ENCODE peak calls at places on chromosomes 2 and 18, in seven cellular contexts. One of them, this sample, is unnamed.

GRCh38 chr2:238513346-238513745 is 86.6 kb downstream of the ASB1 start:
- DNase-seq in IMR-90: peak
- DNase-seq in neuronal stem cell: peak
- DNase-seq in H9: peak
- DNase-seq in trophoblast cell: peak
- DNase-seq in mesenchymal stem cell: peak
- DNase-seq in H1: no peak
- DNase-seq in this sample: peak

GRCh38 chr2:36770542-36771287 is 74.2 kb downstream of the VIT start:
- DNase-seq in IMR-90: peak
- DNase-seq in neuronal stem cell: peak
- DNase-seq in H9: peak
- DNase-seq in trophoblast cell: peak
- DNase-seq in mesenchymal stem cell: peak
- DNase-seq in H1: peak
- DNase-seq in this sample: peak

GRCh38 chr2:3200420-3200939 is 177.1 kb downstream of the EIPR1 start:
- DNase-seq in IMR-90: no peak
- DNase-seq in neuronal stem cell: no peak
- DNase-seq in H9: no peak
- DNase-seq in trophoblast cell: no peak
- DNase-seq in mesenchymal stem cell: no peak
- DNase-seq in H1: no peak
- DNase-seq in this sample: no peak

GRCh38 chr2:201969938-201970785 is 63.5 kb upstream of the FZD7 start:
- DNase-seq in IMR-90: peak
- DNase-seq in neuronal stem cell: no peak
- DNase-seq in H9: no peak
- DNase-seq in trophoblast cell: peak
- DNase-seq in mesenchymal stem cell: peak
- DNase-seq in H1: no peak
- DNase-seq in this sample: peak

GRCh38 chr18:63829886-63830285 is 54.7 kb downstream of the SERPINB7 start:
- DNase-seq in IMR-90: peak
- DNase-seq in neuronal stem cell: no peak
- DNase-seq in H9: no peak
- DNase-seq in trophoblast cell: no peak
- DNase-seq in mesenchymal stem cell: no peak
- DNase-seq in H1: no peak
- DNase-seq in this sample: no peak

GRCh38 chr2:102708847-102709559 is 52.8 kb upstream of the TMEM182 start:
- DNase-seq in IMR-90: peak
- DNase-seq in neuronal stem cell: no peak
- DNase-seq in H9: no peak
- DNase-seq in trophoblast cell: peak
- DNase-seq in mesenchymal stem cell: peak
- DNase-seq in H1: no peak
- DNase-seq in this sample: peak

GRCh38 chr2:183244300-183244849 is 120.1 kb downstream of the NUP35 start:
- DNase-seq in IMR-90: no peak
- DNase-seq in neuronal stem cell: no peak
- DNase-seq in H9: peak
- DNase-seq in trophoblast cell: no peak
- DNase-seq in mesenchymal stem cell: no peak
- DNase-seq in H1: no peak
- DNase-seq in this sample: peak

GRCh38 chr18:26536664-26537063 is 11.7 kb downstream of the KCTD1 start:
- DNase-seq in IMR-90: no peak
- DNase-seq in neuronal stem cell: no peak
- DNase-seq in H9: no peak
- DNase-seq in trophoblast cell: no peak
- DNase-seq in mesenchymal stem cell: no peak
- DNase-seq in H1: no peak
- DNase-seq in this sample: no peak

GRCh38 chr18:59917422-59917821 is 17.6 kb downstream of the PMAIP1 start:
- DNase-seq in IMR-90: peak
- DNase-seq in neuronal stem cell: no peak
- DNase-seq in H9: no peak
- DNase-seq in trophoblast cell: peak
- DNase-seq in mesenchymal stem cell: peak
- DNase-seq in H1: no peak
- DNase-seq in this sample: no peak

GRCh38 chr2:132489150-132489549 is 72.5 kb downstream of the GPR39 start:
- DNase-seq in IMR-90: peak
- DNase-seq in neuronal stem cell: peak
- DNase-seq in H9: peak
- DNase-seq in trophoblast cell: no peak
- DNase-seq in mesenchymal stem cell: peak
- DNase-seq in H1: peak
- DNase-seq in this sample: peak

GRCh38 chr2:46158661-46159060 is 138.5 kb upstream of the EPAS1 start:
- DNase-seq in IMR-90: no peak
- DNase-seq in neuronal stem cell: no peak
- DNase-seq in H9: no peak
- DNase-seq in trophoblast cell: no peak
- DNase-seq in mesenchymal stem cell: no peak
- DNase-seq in H1: no peak
- DNase-seq in this sample: no peak

GRCh38 chr18:34153711-34154110 is 71.0 kb downstream of the NOL4 start:
- DNase-seq in IMR-90: peak
- DNase-seq in neuronal stem cell: no peak
- DNase-seq in H9: no peak
- DNase-seq in trophoblast cell: no peak
- DNase-seq in mesenchymal stem cell: peak
- DNase-seq in H1: no peak
- DNase-seq in this sample: no peak

GRCh38 chr2:165214093-165214492 is 10.2 kb upstream of the SCN3A start:
- DNase-seq in IMR-90: no peak
- DNase-seq in neuronal stem cell: no peak
- DNase-seq in H9: no peak
- DNase-seq in trophoblast cell: no peak
- DNase-seq in mesenchymal stem cell: no peak
- DNase-seq in H1: no peak
- DNase-seq in this sample: no peak

GRCh38 chr2:234669001-234669400 is 172.1 kb upstream of the ARL4C start:
- DNase-seq in IMR-90: no peak
- DNase-seq in neuronal stem cell: no peak
- DNase-seq in H9: no peak
- DNase-seq in trophoblast cell: no peak
- DNase-seq in mesenchymal stem cell: no peak
- DNase-seq in H1: no peak
- DNase-seq in this sample: no peak

GRCh38 chr2:233690444-233690843 is 2.2 kb upstream of the UGT1A6 start:
- DNase-seq in IMR-90: peak
- DNase-seq in neuronal stem cell: no peak
- DNase-seq in H9: no peak
- DNase-seq in trophoblast cell: peak
- DNase-seq in mesenchymal stem cell: no peak
- DNase-seq in H1: no peak
- DNase-seq in this sample: no peak

GRCh38 chr2:44495544-44495943 is 133.8 kb downstream of the CAMKMT start:
- DNase-seq in IMR-90: no peak
- DNase-seq in neuronal stem cell: no peak
- DNase-seq in H9: no peak
- DNase-seq in trophoblast cell: no peak
- DNase-seq in mesenchymal stem cell: no peak
- DNase-seq in H1: no peak
- DNase-seq in this sample: no peak

GRCh38 chr18:77906103-77906502 is 656.5 kb downstream of the GALR1 start:
- DNase-seq in IMR-90: no peak
- DNase-seq in neuronal stem cell: no peak
- DNase-seq in H9: no peak
- DNase-seq in trophoblast cell: no peak
- DNase-seq in mesenchymal stem cell: no peak
- DNase-seq in H1: no peak
- DNase-seq in this sample: peak

GRCh38 chr2:172842749-172843349 is 107.2 kb downstream of the RAPGEF4 start:
- DNase-seq in IMR-90: no peak
- DNase-seq in neuronal stem cell: no peak
- DNase-seq in H9: no peak
- DNase-seq in trophoblast cell: no peak
- DNase-seq in mesenchymal stem cell: no peak
- DNase-seq in H1: no peak
- DNase-seq in this sample: no peak

GRCh38 chr2:111701798-111702118 is 182.2 kb downstream of the ANAPC1 start:
- DNase-seq in IMR-90: no peak
- DNase-seq in neuronal stem cell: no peak
- DNase-seq in H9: no peak
- DNase-seq in trophoblast cell: no peak
- DNase-seq in mesenchymal stem cell: no peak
- DNase-seq in H1: no peak
- DNase-seq in this sample: no peak

GRCh38 chr2:6452702-6453481 is 412.8 kb downstream of the CMPK2 start:
- DNase-seq in IMR-90: peak
- DNase-seq in neuronal stem cell: no peak
- DNase-seq in H9: peak
- DNase-seq in trophoblast cell: peak
- DNase-seq in mesenchymal stem cell: peak
- DNase-seq in H1: peak
- DNase-seq in this sample: peak

GRCh38 chr2:40431600-40431955 is 20.3 kb downstream of the SLC8A1 start:
- DNase-seq in IMR-90: peak
- DNase-seq in neuronal stem cell: no peak
- DNase-seq in H9: no peak
- DNase-seq in trophoblast cell: peak
- DNase-seq in mesenchymal stem cell: peak
- DNase-seq in H1: no peak
- DNase-seq in this sample: no peak

GRCh38 chr18:69330345-69330744 is 70.3 kb upstream of the DOK6 start:
- DNase-seq in IMR-90: no peak
- DNase-seq in neuronal stem cell: no peak
- DNase-seq in H9: no peak
- DNase-seq in trophoblast cell: no peak
- DNase-seq in mesenchymal stem cell: no peak
- DNase-seq in H1: no peak
- DNase-seq in this sample: peak

GRCh38 chr2:121944072-121944829 is 188.8 kb downstream of the TSN start:
- DNase-seq in IMR-90: peak
- DNase-seq in neuronal stem cell: no peak
- DNase-seq in H9: no peak
- DNase-seq in trophoblast cell: peak
- DNase-seq in mesenchymal stem cell: peak
- DNase-seq in H1: no peak
- DNase-seq in this sample: no peak

GRCh38 chr2:69291004-69291650 is 95.9 kb downstream of the GFPT1 start:
- DNase-seq in IMR-90: peak
- DNase-seq in neuronal stem cell: no peak
- DNase-seq in H9: no peak
- DNase-seq in trophoblast cell: no peak
- DNase-seq in mesenchymal stem cell: no peak
- DNase-seq in H1: no peak
- DNase-seq in this sample: no peak

GRCh38 chr2:223859070-223859469 is 21.7 kb upstream of the AP1S3 start:
- DNase-seq in IMR-90: no peak
- DNase-seq in neuronal stem cell: no peak
- DNase-seq in H9: no peak
- DNase-seq in trophoblast cell: no peak
- DNase-seq in mesenchymal stem cell: no peak
- DNase-seq in H1: no peak
- DNase-seq in this sample: no peak

GRCh38 chr2:203894262-203894661 is 26.7 kb downstream of the CTLA4 start:
- DNase-seq in IMR-90: no peak
- DNase-seq in neuronal stem cell: no peak
- DNase-seq in H9: no peak
- DNase-seq in trophoblast cell: peak
- DNase-seq in mesenchymal stem cell: no peak
- DNase-seq in H1: no peak
- DNase-seq in this sample: no peak

GRCh38 chr2:56208380-56208779 is 24.6 kb downstream of the CCDC85A start:
- DNase-seq in IMR-90: no peak
- DNase-seq in neuronal stem cell: no peak
- DNase-seq in H9: no peak
- DNase-seq in trophoblast cell: no peak
- DNase-seq in mesenchymal stem cell: no peak
- DNase-seq in H1: no peak
- DNase-seq in this sample: no peak
- H2BK5ac ChIP-seq in IMR-90: no peak
- H2BK5ac ChIP-seq in neuronal stem cell: no peak
- H2BK5ac ChIP-seq in H9: no peak
- H2BK5ac ChIP-seq in trophoblast cell: no peak
- H2BK5ac ChIP-seq in mesenchymal stem cell: no peak
- H2BK5ac ChIP-seq in H1: no peak
- H2BK5ac ChIP-seq in this sample: no peak

GRCh38 chr2:177516786-177517544 is 124.4 kb downstream of the AGPS start:
- DNase-seq in IMR-90: peak
- DNase-seq in neuronal stem cell: no peak
- DNase-seq in H9: no peak
- DNase-seq in trophoblast cell: no peak
- DNase-seq in mesenchymal stem cell: no peak
- DNase-seq in H1: no peak
- DNase-seq in this sample: no peak
- H3K23ac ChIP-seq in IMR-90: no peak
- H3K23ac ChIP-seq in neuronal stem cell: no peak
- H3K23ac ChIP-seq in H9: no peak
- H3K23ac ChIP-seq in trophoblast cell: no peak
- H3K23ac ChIP-seq in mesenchymal stem cell: no peak
- H3K23ac ChIP-seq in H1: no peak
- H3K23ac ChIP-seq in this sample: no peak

GRCh38 chr2:217433522-217433921 is 569.3 kb downstream of the TNS1 start:
- DNase-seq in IMR-90: peak
- DNase-seq in neuronal stem cell: no peak
- DNase-seq in H9: no peak
- DNase-seq in trophoblast cell: no peak
- DNase-seq in mesenchymal stem cell: peak
- DNase-seq in H1: no peak
- DNase-seq in this sample: peak
- H3K4ac ChIP-seq in IMR-90: peak
- H3K4ac ChIP-seq in neuronal stem cell: no peak
- H3K4ac ChIP-seq in H9: no peak
- H3K4ac ChIP-seq in trophoblast cell: peak
- H3K4ac ChIP-seq in mesenchymal stem cell: no peak
- H3K4ac ChIP-seq in H1: no peak
- H3K4ac ChIP-seq in this sample: no peak

GRCh38 chr2:70807102-70807827 is 13.1 kb downstream of the CLEC4F start:
- DNase-seq in IMR-90: no peak
- DNase-seq in neuronal stem cell: no peak
- DNase-seq in H9: no peak
- DNase-seq in trophoblast cell: no peak
- DNase-seq in mesenchymal stem cell: no peak
- DNase-seq in H1: no peak
- DNase-seq in this sample: no peak

GRCh38 chr2:70807828-70808118 is 12.6 kb downstream of the CLEC4F start:
- DNase-seq in IMR-90: no peak
- DNase-seq in neuronal stem cell: no peak
- DNase-seq in H9: no peak
- DNase-seq in trophoblast cell: no peak
- DNase-seq in mesenchymal stem cell: no peak
- DNase-seq in H1: no peak
- DNase-seq in this sample: no peak

GRCh38 chr2:70806620-70807019 is 13.8 kb downstream of the CLEC4F start:
- DNase-seq in IMR-90: no peak
- DNase-seq in neuronal stem cell: no peak
- DNase-seq in H9: no peak
- DNase-seq in trophoblast cell: peak
- DNase-seq in mesenchymal stem cell: no peak
- DNase-seq in H1: no peak
- DNase-seq in this sample: no peak

GRCh38 chr2:70805987-70806386 is 14.4 kb downstream of the CLEC4F start:
- DNase-seq in IMR-90: no peak
- DNase-seq in neuronal stem cell: no peak
- DNase-seq in H9: no peak
- DNase-seq in trophoblast cell: no peak
- DNase-seq in mesenchymal stem cell: no peak
- DNase-seq in H1: no peak
- DNase-seq in this sample: no peak

GRCh38 chr2:70808983-70809958 is 11.1 kb downstream of the CLEC4F start:
- DNase-seq in IMR-90: no peak
- DNase-seq in neuronal stem cell: no peak
- DNase-seq in H9: no peak
- DNase-seq in trophoblast cell: no peak
- DNase-seq in mesenchymal stem cell: no peak
- DNase-seq in H1: no peak
- DNase-seq in this sample: no peak
- H2BK5ac ChIP-seq in IMR-90: no peak
- H2BK5ac ChIP-seq in neuronal stem cell: no peak
- H2BK5ac ChIP-seq in H9: no peak
- H2BK5ac ChIP-seq in trophoblast cell: no peak
- H2BK5ac ChIP-seq in mesenchymal stem cell: no peak
- H2BK5ac ChIP-seq in H1: no peak
- H2BK5ac ChIP-seq in this sample: no peak